ENCODE peak calls at places on chromosomes 3 and 15, in seven cellular contexts. Y, C, K, R, H, S and Q are unnamed samples.

GRCh38 chr15:89361451-89362202 is 27.0 kb upstream of the POLG start:
- DNase-seq in Y (no peak), C (peak), K (peak), R (peak), H (peak), S (peak), Q (peak)

GRCh38 chr15:101522621-101523559 is 33.4 kb upstream of the PCSK6 start:
- DNase-seq in Y (peak), C (no peak), K (no peak), R (no peak), H (no peak), S (no peak), Q (no peak)

GRCh38 chr15:64845183-64845611 is 3.5 kb downstream of the PLEKHO2 start:
- DNase-seq in Y (peak), C (no peak), K (no peak), R (no peak), H (no peak), S (no peak), Q (no peak)

GRCh38 chr3:123818324-123818920 is 65.7 kb downstream of the MYLK start:
- DNase-seq in Y (no peak), C (no peak), K (no peak), R (no peak), H (peak), S (no peak), Q (no peak)

GRCh38 chr15:63858448-63858847 is 24.7 kb upstream of the HERC1 start:
- DNase-seq in Y (no peak), C (no peak), K (no peak), R (no peak), H (no peak), S (no peak), Q (no peak)

GRCh38 chr3:197001106-197001971 is 28.3 kb downstream of the MELTF start:
- DNase-seq in Y (no peak), C (no peak), K (no peak), R (no peak), H (no peak), S (no peak), Q (no peak)

GRCh38 chr15:65620833-65621232 is 905 bp upstream of the SLC24A1 start:
- DNase-seq in Y (no peak), C (no peak), K (no peak), R (no peak), H (no peak), S (no peak), Q (no peak)

GRCh38 chr15:51327081-51327480 is 11.3 kb downstream of the CYP19A1 start:
- DNase-seq in Y (no peak), C (no peak), K (no peak), R (no peak), H (no peak), S (no peak), Q (no peak)

GRCh38 chr3:54870423-54870822 is 57.4 kb downstream of the LRTM1 start:
- DNase-seq in Y (no peak), C (peak), K (no peak), R (no peak), H (peak), S (peak), Q (peak)

GRCh38 chr3:42014443-42014945 is 52.6 kb upstream of the ULK4 start:
- DNase-seq in Y (no peak), C (no peak), K (no peak), R (peak), H (no peak), S (peak), Q (no peak)

GRCh38 chr3:149647812-149648211 is 10.0 kb downstream of the WWTR1 start:
- DNase-seq in Y (no peak), C (no peak), K (no peak), R (no peak), H (no peak), S (no peak), Q (no peak)

GRCh38 chr15:74845581-74845980 is 2.6 kb upstream of the ULK3 start:
- DNase-seq in Y (no peak), C (no peak), K (no peak), R (peak), H (no peak), S (no peak), Q (no peak)

GRCh38 chr3:69276884-69277283 is 109.0 kb downstream of the FRMD4B start:
- DNase-seq in Y (no peak), C (no peak), K (no peak), R (no peak), H (no peak), S (no peak), Q (no peak)

GRCh38 chr3:46359748-46360509 is 6.0 kb downstream of the CCR2 start:
- DNase-seq in Y (no peak), C (no peak), K (no peak), R (peak), H (peak), S (no peak), Q (no peak)

GRCh38 chr15:99452728-99453643 is 112.8 kb upstream of the MEF2A start:
- DNase-seq in Y (peak), C (no peak), K (peak), R (no peak), H (peak), S (peak), Q (no peak)

GRCh38 chr15:56732881-56733130 is 503 bp downstream of the ZNF280D start:
- DNase-seq in Y (no peak), C (no peak), K (no peak), R (no peak), H (no peak), S (no peak), Q (no peak)

GRCh38 chr3:151974067-151974466 is 100.6 kb downstream of the SUCNR1 start:
- DNase-seq in Y (no peak), C (no peak), K (no peak), R (no peak), H (no peak), S (no peak), Q (peak)

GRCh38 chr3:69819283-69819682 is 80.0 kb downstream of the MITF start:
- DNase-seq in Y (no peak), C (no peak), K (no peak), R (no peak), H (no peak), S (no peak), Q (no peak)

GRCh38 chr3:124401841-124402240 is 328.4 kb upstream of the UMPS start:
- DNase-seq in Y (no peak), C (no peak), K (no peak), R (no peak), H (peak), S (no peak), Q (no peak)

GRCh38 chr3:46065294-46065705 is 38.0 kb upstream of the XCR1 start:
- DNase-seq in Y (no peak), C (no peak), K (no peak), R (peak), H (no peak), S (no peak), Q (no peak)

GRCh38 chr15:31278544-31279220 is 48.0 kb upstream of the KLF13 start:
- DNase-seq in Y (no peak), C (no peak), K (no peak), R (no peak), H (no peak), S (no peak), Q (no peak)

GRCh38 chr15:58522865-58523264 is 91.1 kb downstream of the LIPC start:
- DNase-seq in Y (no peak), C (no peak), K (no peak), R (no peak), H (no peak), S (no peak), Q (no peak)

GRCh38 chr15:58520464-58520863 is 88.7 kb downstream of the LIPC start:
- DNase-seq in Y (no peak), C (no peak), K (no peak), R (no peak), H (no peak), S (no peak), Q (no peak)

GRCh38 chr15:58522391-58522790 is 90.6 kb downstream of the LIPC start:
- DNase-seq in Y (no peak), C (no peak), K (no peak), R (no peak), H (no peak), S (no peak), Q (no peak)

GRCh38 chr15:58521293-58521991 is 89.7 kb downstream of the LIPC start:
- DNase-seq in Y (peak), C (peak), K (peak), R (no peak), H (no peak), S (no peak), Q (peak)

DNA sequence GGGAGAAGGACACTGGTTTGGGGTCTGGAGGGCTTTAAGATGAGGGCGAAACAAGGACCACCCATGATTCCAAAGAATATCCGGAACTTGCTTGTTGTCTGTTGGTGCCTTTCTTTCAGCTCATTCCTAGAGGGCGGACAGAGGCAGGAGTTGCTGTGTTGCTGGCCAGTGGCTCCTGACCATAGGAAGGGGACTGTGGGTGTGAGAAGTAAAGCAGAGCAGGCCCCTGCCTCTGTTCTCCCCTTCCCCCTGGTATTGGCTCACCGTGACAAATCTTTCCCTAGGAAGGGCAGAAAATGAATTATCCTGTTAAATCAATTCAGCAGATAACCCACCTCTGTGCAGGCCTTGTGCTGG is 89.1 kb downstream of the LIPC start:
- DNase-seq in Y (no peak), C (no peak), K (no peak), R (no peak), H (no peak), S (no peak), Q (no peak)
- H3K4me3 ChIP-seq in Y (no peak), C (peak), K (no peak), R (no peak), H (no peak), S (no peak), Q (no peak)

DNA sequence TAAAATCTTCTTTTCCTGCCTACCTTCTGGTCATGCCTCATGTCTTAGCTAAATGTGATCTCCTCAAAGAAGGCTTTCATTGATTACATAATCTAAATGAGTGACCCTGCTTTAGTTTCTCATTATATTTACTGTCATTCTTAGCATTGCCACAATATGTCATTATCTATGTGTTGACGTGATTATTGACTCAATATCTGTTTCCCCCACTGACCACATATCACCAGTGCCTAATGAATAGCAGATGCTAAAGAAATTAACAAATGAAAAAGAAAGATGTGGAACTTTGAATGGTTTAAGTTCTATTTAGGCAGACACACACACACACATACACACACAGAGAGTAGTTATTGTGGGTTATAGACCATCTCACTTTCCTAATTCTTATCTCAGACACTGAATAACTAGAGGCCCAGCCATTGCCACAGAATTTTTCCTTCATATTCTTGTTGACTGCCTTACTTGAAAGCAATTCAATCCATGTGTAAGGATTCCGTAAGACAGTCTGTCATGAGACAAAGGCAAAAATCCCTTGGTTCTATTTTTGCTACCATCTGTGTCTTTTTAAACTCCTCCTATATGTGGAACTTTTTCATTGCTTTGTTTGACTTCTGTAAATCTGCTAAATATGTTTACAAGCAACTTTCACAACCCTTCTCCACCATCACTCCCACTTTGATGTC is 61.9 kb upstream of the PHLDB2 start:
- DNase-seq in Y (no peak), C (no peak), K (no peak), R (no peak), H (no peak), S (no peak), Q (no peak)
- H3K4me3 ChIP-seq in Y (no peak), C (no peak), K (no peak), R (no peak), H (no peak), S (no peak), Q (no peak)

GRCh38 chr3:64766463-64766862 is 78.7 kb upstream of the ADAMTS9 start:
- DNase-seq in Y (no peak), C (no peak), K (no peak), R (no peak), H (no peak), S (no peak), Q (no peak)

GRCh38 chr3:64763980-64764379 is 76.2 kb upstream of the ADAMTS9 start:
- DNase-seq in Y (no peak), C (no peak), K (no peak), R (no peak), H (no peak), S (no peak), Q (no peak)

GRCh38 chr3:64761729-64762432 is 74.1 kb upstream of the ADAMTS9 start:
- DNase-seq in Y (no peak), C (no peak), K (no peak), R (no peak), H (no peak), S (no peak), Q (no peak)

GRCh38 chr3:64764386-64764929 is 76.7 kb upstream of the ADAMTS9 start:
- DNase-seq in Y (no peak), C (no peak), K (no peak), R (no peak), H (no peak), S (no peak), Q (no peak)

DNA sequence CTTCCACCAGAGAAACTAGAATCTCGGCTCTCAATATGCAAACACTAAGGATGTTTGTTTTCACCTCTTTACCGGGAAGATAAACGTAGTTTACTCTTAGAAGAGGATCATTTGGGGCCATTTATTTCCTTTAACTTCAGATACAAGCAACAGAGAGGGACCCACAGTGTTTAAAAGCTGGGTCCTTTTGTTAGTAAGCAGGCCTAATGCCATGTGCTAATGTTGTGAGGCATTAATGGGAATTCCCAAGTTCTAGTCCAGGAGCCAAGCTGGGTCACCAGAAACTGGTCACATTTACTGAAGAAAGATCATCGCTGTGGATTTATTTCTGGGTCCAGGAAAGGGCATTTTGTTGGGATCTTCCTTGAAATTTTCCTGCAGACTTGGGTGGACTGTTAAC is 78.2 kb upstream of the ADAMTS9 start:
- DNase-seq in Y (no peak), C (no peak), K (no peak), R (no peak), H (no peak), S (no peak), Q (no peak)
- H3K4me3 ChIP-seq in Y (no peak), C (no peak), K (no peak), R (no peak), H (no peak), S (no peak), Q (no peak)

GRCh38 chr15:41337047-41337446 is 4.4 kb downstream of the NUSAP1 start:
- DNase-seq in Y (no peak), C (no peak), K (no peak), R (no peak), H (no peak), S (no peak), Q (no peak)

GRCh38 chr15:41332788-41333527 is at the start of gene NUSAP1:
- DNase-seq in Y (no peak), C (no peak), K (no peak), R (peak), H (no peak), S (no peak), Q (no peak)

GRCh38 chr15:41331833-41332787 is at the start of gene OIP5:
- DNase-seq in Y (peak), C (peak), K (peak), R (peak), H (peak), S (peak), Q (peak)

GRCh38 chr15:41336549-41336948 is 3.9 kb downstream of the NUSAP1 start:
- DNase-seq in Y (no peak), C (no peak), K (no peak), R (peak), H (no peak), S (no peak), Q (no peak)

GRCh38 chr15:41334293-41335120 is 1.8 kb downstream of the NUSAP1 start:
- DNase-seq in Y (no peak), C (no peak), K (no peak), R (no peak), H (no peak), S (peak), Q (no peak)
- H3K4me3 ChIP-seq in Y (no peak), C (peak), K (no peak), R (peak), H (peak), S (peak), Q (no peak)

GRCh38 chr3:139434764-139435291 is 41.5 kb downstream of the RBP2 start:
- DNase-seq in Y (no peak), C (no peak), K (no peak), R (no peak), H (no peak), S (no peak), Q (peak)

GRCh38 chr3:139427283-139428060 is 38.0 kb upstream of the COPB2 start:
- DNase-seq in Y (no peak), C (peak), K (no peak), R (peak), H (peak), S (peak), Q (peak)

GRCh38 chr3:139433089-139433488 is 43.2 kb downstream of the RBP2 start:
- DNase-seq in Y (no peak), C (no peak), K (no peak), R (no peak), H (no peak), S (no peak), Q (no peak)

GRCh38 chr3:139425745-139426400 is 36.4 kb upstream of the COPB2 start:
- DNase-seq in Y (no peak), C (no peak), K (no peak), R (no peak), H (no peak), S (no peak), Q (no peak)

DNA sequence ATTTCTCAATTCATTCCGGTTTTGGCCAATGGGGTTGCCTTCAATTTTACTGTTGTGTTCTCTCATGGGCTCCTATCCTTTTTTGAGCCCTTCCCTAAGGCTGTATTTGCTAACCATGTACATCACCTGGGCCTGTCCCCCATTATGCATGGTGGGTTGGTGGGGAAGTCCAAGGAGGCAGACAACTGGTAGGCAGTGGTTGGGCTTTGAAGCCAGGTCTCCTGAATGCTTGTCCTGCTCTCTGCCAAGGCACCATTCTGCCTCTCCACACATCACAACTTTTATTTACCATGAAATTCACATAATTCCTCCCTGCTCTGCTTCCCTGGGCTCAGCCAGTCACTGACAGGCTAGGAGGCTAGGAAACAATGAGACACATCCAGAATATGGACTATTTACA is 41.0 kb upstream of the COPB2 start:
- DNase-seq in Y (no peak), C (no peak), K (no peak), R (no peak), H (peak), S (peak), Q (no peak)
- H3K4me3 ChIP-seq in Y (no peak), C (no peak), K (no peak), R (no peak), H (no peak), S (no peak), Q (no peak)